ENCODE peak calls at places on chromosomes 1 and 21, in six cellular contexts. B is IMR-90, C is left lung, K is lower lobe of right lung, R is heart right ventricle, D is ovary. N is an unnamed sample.

GRCh38 chr1:13816016-13816760 is 116.2 kb downstream of the PRDM2 start:
- DNase-seq in B (no peak), C (no peak), K (no peak), R (no peak), D (peak; percentile 9), N (no peak)

GRCh38 chr21:14480601-14481000 is 65.5 kb downstream of the SAMSN1 start:
- DNase-seq in B (no peak), C (no peak), K (no peak), R (no peak), D (no peak), N (no peak)

GRCh38 chr1:47948126-47948525 is 49.1 kb downstream of the TRABD2B start:
- DNase-seq in B (no peak), C (no peak), K (no peak), R (no peak), D (no peak), N (no peak)

GRCh38 chr1:1420654-1421134 is 382 bp downstream of the ANKRD65 start:
- DNase-seq in B (no peak), C (no peak), K (peak; percentile 46), R (no peak), D (no peak), N (no peak)

GRCh38 chr1:205600085-205600484 is 31.7 kb downstream of the ELK4 start:
- DNase-seq in B (peak; percentile 81), C (no peak), K (no peak), R (no peak), D (no peak), N (no peak)

GRCh38 chr1:247681288-247681897 is 1.9 kb upstream of the OR13G1 start:
- DNase-seq in B (peak; percentile 27), C (no peak), K (no peak), R (peak; percentile 5), D (no peak), N (no peak)

GRCh38 chr1:28199328-28200233 is 23.1 kb upstream of the PTAFR start:
- DNase-seq in B (no peak), C (no peak), K (no peak), R (no peak), D (no peak), N (no peak)

GRCh38 chr1:28518745-28519341 is 13.0 kb downstream of the RCC1 start:
- DNase-seq in B (no peak), C (no peak), K (no peak), R (no peak), D (no peak), N (no peak)

GRCh38 chr1:174800951-174801350 is 198.8 kb upstream of the CACYBP start:
- DNase-seq in B (no peak), C (no peak), K (no peak), R (no peak), D (no peak), N (no peak)

GRCh38 chr1:41598325-41598724 is 113.8 kb upstream of the EDN2 start:
- DNase-seq in B (no peak), C (no peak), K (no peak), R (no peak), D (no peak), N (no peak)

GRCh38 chr1:229148041-229148671 is 122.8 kb upstream of the RAB4A start:
- DNase-seq in B (no peak), C (no peak), K (no peak), R (no peak), D (no peak), N (no peak)

GRCh38 chr21:33286600-33287456 is 20.7 kb downstream of the IL10RB start:
- DNase-seq in B (peak; percentile 70), C (no peak), K (no peak), R (peak; percentile 80), D (peak; percentile 56), N (no peak)

GRCh38 chr1:240151126-240151735 is 59.5 kb downstream of the FMN2 start:
- DNase-seq in B (no peak), C (no peak), K (no peak), R (no peak), D (no peak), N (no peak)

GRCh38 chr1:198197285-198197684 is 40.5 kb downstream of the NEK7 start:
- DNase-seq in B (no peak), C (no peak), K (no peak), R (no peak), D (no peak), N (no peak)

GRCh38 chr1:30274937-30275621 is 448.3 kb downstream of the MATN1 start:
- DNase-seq in B (no peak), C (no peak), K (no peak), R (no peak), D (no peak), N (peak; percentile 28)

GRCh38 chr1:42173155-42173933 is 8.8 kb upstream of the GUCA2A start:
- DNase-seq in B (peak; percentile 28), C (peak; percentile 89), K (peak; percentile 78), R (peak; percentile 60), D (peak; percentile 66), N (no peak)

GRCh38 chr1:205172729-205173366 is 38.7 kb downstream of the DSTYK start:
- DNase-seq in B (peak; percentile 99), C (no peak), K (no peak), R (no peak), D (no peak), N (no peak)

GRCh38 chr1:95236784-95237575 is 3.0 kb downstream of the RWDD3 start:
- DNase-seq in B (peak; percentile 47), C (no peak), K (no peak), R (no peak), D (no peak), N (no peak)

GRCh38 chr1:26754086-26754874 is 33.5 kb upstream of the PIGV start:
- DNase-seq in B (no peak), C (no peak), K (no peak), R (no peak), D (no peak), N (no peak)

GRCh38 chr1:22416555-22417454 is 34.8 kb upstream of the ZBTB40 start:
- DNase-seq in B (peak; percentile 60), C (peak; percentile 85), K (peak; percentile 76), R (peak; percentile 59), D (peak; percentile 70), N (no peak)

GRCh38 chr1:201715801-201716741 is 112.9 kb upstream of the IPO9 start:
- DNase-seq in B (no peak), C (peak; percentile 26), K (no peak), R (no peak), D (peak; percentile 43), N (no peak)

GRCh38 chr1:201716742-201717135 is 112.2 kb upstream of the IPO9 start:
- DNase-seq in B (no peak), C (no peak), K (no peak), R (no peak), D (no peak), N (no peak)

GRCh38 chr1:201715351-201715750 is 113.6 kb upstream of the IPO9 start:
- DNase-seq in B (no peak), C (peak; percentile 44), K (no peak), R (no peak), D (no peak), N (no peak)

GRCh38 chr1:201713093-201713810 is 115.7 kb upstream of the IPO9 start:
- DNase-seq in B (peak; percentile 99), C (peak; percentile 89), K (peak; percentile 91), R (peak; percentile 95), D (peak; percentile 97), N (peak; percentile 95)

DNA sequence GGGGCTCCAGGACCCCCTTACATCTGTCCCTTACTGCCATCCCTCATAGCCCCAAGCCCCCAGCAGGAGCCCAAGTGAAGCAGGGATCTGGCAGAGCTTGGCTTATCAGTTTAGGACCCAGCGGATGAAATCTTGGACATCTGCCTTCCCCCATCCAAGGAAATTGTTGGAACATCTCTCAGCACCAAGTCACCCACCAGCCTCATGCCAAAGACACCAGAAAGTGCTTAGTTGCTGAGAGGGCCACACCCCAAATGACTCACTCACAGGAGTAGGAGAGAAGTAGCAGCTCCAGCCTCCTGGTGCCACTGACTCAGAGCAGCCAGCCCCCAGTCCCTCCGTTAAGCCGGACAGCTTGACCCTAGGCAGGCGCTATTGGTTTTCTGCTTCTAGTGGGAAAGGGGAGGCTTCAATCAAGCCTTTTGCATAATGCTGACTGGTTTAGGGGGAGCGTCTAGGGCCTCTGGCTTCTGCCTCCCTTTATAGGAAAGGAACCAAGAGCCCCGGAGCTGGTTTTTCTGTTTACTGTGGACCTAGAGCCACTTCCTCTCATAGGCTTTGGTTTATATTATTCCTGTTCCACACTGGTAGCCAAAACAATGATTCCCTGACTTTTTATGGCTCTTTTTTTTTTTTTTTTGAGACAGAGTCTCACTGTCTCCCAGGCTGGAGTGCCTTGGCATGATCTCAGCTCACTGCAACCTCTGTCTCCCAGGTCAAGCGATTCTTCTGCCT is 114.2 kb upstream of the IPO9 start:
- DNase-seq in B (peak; percentile 100), C (peak; percentile 86), K (peak; percentile 83), R (peak; percentile 75), D (peak; percentile 89), N (peak; percentile 97)
- H3K4me3 ChIP-seq in B (no peak overlapping the region), C (no peak overlapping the region), K (peak overlapping the region; percentile 10), R (no peak overlapping the region), D (no peak overlapping the region), N (no peak overlapping the region)

GRCh38 chr1:77193951-77194350 is 25.3 kb downstream of the PIGK start:
- DNase-seq in B (no peak), C (no peak), K (no peak), R (no peak), D (no peak), N (no peak)

GRCh38 chr1:77188770-77189169 is 30.5 kb downstream of the PIGK start:
- DNase-seq in B (no peak), C (no peak), K (no peak), R (no peak), D (no peak), N (no peak)
- H3K4me3 ChIP-seq in B (no peak overlapping the region), C (no peak overlapping the region), K (no peak overlapping the region), R (no peak overlapping the region), D (no peak overlapping the region), N (no peak overlapping the region)

GRCh38 chr1:45836451-45836850 is 33.0 kb downstream of the MAST2 start:
- DNase-seq in B (no peak), C (no peak), K (no peak), R (no peak), D (no peak), N (no peak)
- H3K4me3 ChIP-seq in B (no peak overlapping the region), C (no peak overlapping the region), K (no peak overlapping the region), R (no peak overlapping the region), D (no peak overlapping the region), N (no peak overlapping the region)

GRCh38 chr21:16305686-16306085 is 575.9 kb downstream of the USP25 start:
- DNase-seq in B (no peak), C (no peak), K (no peak), R (no peak), D (peak; percentile 52), N (no peak)

GRCh38 chr21:16308269-16308668 is 578.5 kb downstream of the USP25 start:
- DNase-seq in B (peak; percentile 15), C (no peak), K (no peak), R (no peak), D (no peak), N (no peak)

GRCh38 chr21:16304700-16305099 is 574.9 kb downstream of the USP25 start:
- DNase-seq in B (no peak), C (no peak), K (no peak), R (no peak), D (no peak), N (no peak)

GRCh38 chr21:16309250-16309971 is 579.6 kb downstream of the USP25 start:
- DNase-seq in B (no peak), C (no peak), K (no peak), R (no peak), D (peak; percentile 57), N (no peak)

DNA sequence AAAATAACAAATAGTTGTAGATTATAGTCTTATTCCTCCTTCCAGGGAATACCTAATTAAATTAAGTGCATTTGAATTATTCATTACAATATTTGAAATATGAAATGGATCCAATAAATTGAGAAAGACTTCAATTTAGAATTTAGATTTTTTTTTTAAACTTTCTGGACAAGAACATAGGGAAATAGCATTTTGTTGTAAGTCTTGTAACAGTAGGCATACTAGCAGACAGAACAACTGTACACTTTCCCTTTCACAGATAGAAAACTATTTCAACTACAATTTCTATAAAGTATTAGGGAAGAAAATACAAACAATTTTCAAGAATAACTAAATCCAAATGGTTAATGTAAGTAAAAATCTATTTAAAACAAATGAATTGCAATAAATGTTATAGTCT is 577.5 kb downstream of the USP25 start:
- DNase-seq in B (no peak), C (no peak), K (no peak), R (no peak), D (no peak), N (no peak)
- H3K4me3 ChIP-seq in B (no peak overlapping the region), C (no peak overlapping the region), K (no peak overlapping the region), R (no peak overlapping the region), D (peak overlapping the region; percentile 25), N (no peak overlapping the region)